ENCODE peak calls at places on chromosomes 3 and 15, in five cellular contexts. One of them, this sample, is unnamed.

GRCh38 chr3:127233371-127233770 is 40.4 kb downstream of the PRR23E start:
- DNase-seq in H1: no peak
- DNase-seq in HepG2: no peak
- DNase-seq in neural progenitor cell: peak
- DNase-seq in GM23248: peak
- DNase-seq in this sample: no peak

GRCh38 chr3:110789315-110789714 is 282.3 kb upstream of the NECTIN3 start:
- DNase-seq in H1: no peak
- DNase-seq in HepG2: no peak
- DNase-seq in neural progenitor cell: no peak
- DNase-seq in GM23248: peak
- DNase-seq in this sample: no peak

GRCh38 chr3:23646201-23646955 is 159.4 kb upstream of the UBE2E1 start:
- DNase-seq in H1: no peak
- DNase-seq in HepG2: no peak
- DNase-seq in neural progenitor cell: no peak
- DNase-seq in GM23248: no peak
- DNase-seq in this sample: no peak

GRCh38 chr3:197298858-197299854 is 744 bp upstream of the DLG1 start:
- DNase-seq in H1: no peak
- DNase-seq in HepG2: peak
- DNase-seq in neural progenitor cell: peak
- DNase-seq in GM23248: peak
- DNase-seq in this sample: peak

GRCh38 chr15:52348056-52348745 is 52.6 kb upstream of the MYO5C start:
- DNase-seq in H1: no peak
- DNase-seq in HepG2: no peak
- DNase-seq in neural progenitor cell: no peak
- DNase-seq in GM23248: peak
- DNase-seq in this sample: no peak

GRCh38 chr3:31833391-31834165 is 147.5 kb downstream of the OSBPL10 start:
- DNase-seq in H1: no peak
- DNase-seq in HepG2: no peak
- DNase-seq in neural progenitor cell: no peak
- DNase-seq in GM23248: no peak
- DNase-seq in this sample: no peak

GRCh38 chr3:71384393-71384792 is 199.1 kb downstream of the FOXP1 start:
- DNase-seq in H1: no peak
- DNase-seq in HepG2: no peak
- DNase-seq in neural progenitor cell: no peak
- DNase-seq in GM23248: no peak
- DNase-seq in this sample: no peak

GRCh38 chr3:9746330-9746729 is 3.4 kb upstream of the OGG1 start:
- DNase-seq in H1: no peak
- DNase-seq in HepG2: no peak
- DNase-seq in neural progenitor cell: no peak
- DNase-seq in GM23248: peak
- DNase-seq in this sample: peak

GRCh38 chr3:32432711-32433530 is 41.3 kb downstream of the CMTM7 start:
- DNase-seq in H1: no peak
- DNase-seq in HepG2: no peak
- DNase-seq in neural progenitor cell: no peak
- DNase-seq in GM23248: peak
- DNase-seq in this sample: no peak

GRCh38 chr3:194140520-194141414 is 4.8 kb downstream of the HES1 start:
- DNase-seq in H1: no peak
- DNase-seq in HepG2: peak
- DNase-seq in neural progenitor cell: peak
- DNase-seq in GM23248: peak
- DNase-seq in this sample: peak

GRCh38 chr3:194138732-194139084 is 2.8 kb downstream of the HES1 start:
- DNase-seq in H1: no peak
- DNase-seq in HepG2: no peak
- DNase-seq in neural progenitor cell: peak
- DNase-seq in GM23248: peak
- DNase-seq in this sample: no peak

GRCh38 chr3:194138098-194138474 is 2.1 kb downstream of the HES1 start:
- DNase-seq in H1: no peak
- DNase-seq in HepG2: no peak
- DNase-seq in neural progenitor cell: no peak
- DNase-seq in GM23248: no peak
- DNase-seq in this sample: peak

GRCh38 chr3:194139977-194140351 is 4.0 kb downstream of the HES1 start:
- DNase-seq in H1: no peak
- DNase-seq in HepG2: no peak
- DNase-seq in neural progenitor cell: no peak
- DNase-seq in GM23248: peak
- DNase-seq in this sample: no peak

GRCh38 chr3:194139085-194139976 is 3.4 kb downstream of the HES1 start:
- DNase-seq in H1: no peak
- DNase-seq in HepG2: peak
- DNase-seq in neural progenitor cell: peak
- DNase-seq in GM23248: peak
- DNase-seq in this sample: peak
- TF ChIP-seq EZH2 in H1: no peak
- TF ChIP-seq EZH2 in HepG2: no peak
- TF ChIP-seq EZH2 in neural progenitor cell: no peak
- TF ChIP-seq EZH2 in GM23248: no peak
- TF ChIP-seq EZH2 in this sample: no peak

GRCh38 chr15:89359471-89360293 is 25.1 kb upstream of the POLG start:
- DNase-seq in H1: no peak
- DNase-seq in HepG2: no peak
- DNase-seq in neural progenitor cell: peak
- DNase-seq in GM23248: no peak
- DNase-seq in this sample: no peak
- TF ChIP-seq EZH2 in H1: peak
- TF ChIP-seq EZH2 in HepG2: no peak
- TF ChIP-seq EZH2 in neural progenitor cell: peak
- TF ChIP-seq EZH2 in GM23248: peak
- TF ChIP-seq EZH2 in this sample: peak

DNA sequence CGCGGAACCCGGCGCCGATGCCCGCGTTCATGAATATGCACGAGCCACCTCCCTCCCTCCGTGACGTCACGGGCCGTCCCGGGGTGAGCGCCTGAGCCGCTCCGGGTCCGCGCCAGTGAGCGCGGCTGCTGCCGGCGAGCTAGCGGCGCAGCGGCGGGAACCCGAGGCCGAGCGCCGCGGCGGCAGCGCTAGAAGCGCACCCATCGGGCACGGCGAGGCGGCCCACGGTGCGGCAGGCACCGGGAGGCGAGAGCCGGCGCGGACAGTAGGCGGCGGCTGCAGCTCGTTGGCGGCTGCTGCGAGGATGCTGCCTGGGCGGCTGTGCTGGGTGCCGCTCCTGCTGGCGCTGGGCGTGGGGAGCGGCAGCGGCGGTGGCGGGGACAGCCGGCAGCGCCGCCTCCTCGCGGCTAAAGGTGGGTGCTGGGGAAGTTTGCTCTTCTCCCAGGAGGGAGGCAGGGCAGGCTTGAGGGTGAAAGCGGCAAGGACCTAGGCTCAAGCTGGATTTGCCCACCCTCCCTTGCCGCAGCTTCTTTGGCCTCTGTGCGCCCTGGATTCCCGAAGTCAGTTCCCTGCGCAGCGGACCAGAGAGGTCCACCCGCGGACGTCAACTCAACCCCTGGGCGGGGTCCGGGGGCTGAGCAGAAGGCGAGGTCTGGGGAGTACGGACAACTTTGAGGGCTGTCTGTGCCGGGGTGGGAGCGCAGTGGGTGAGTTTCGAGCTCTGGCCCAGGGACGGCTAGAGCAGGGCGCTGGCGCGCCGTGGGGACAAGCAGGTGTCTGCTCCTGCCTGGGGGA is at the start of gene CLSTN2:
- DNase-seq in H1: no peak
- DNase-seq in HepG2: no peak
- DNase-seq in neural progenitor cell: peak
- DNase-seq in GM23248: peak
- DNase-seq in this sample: no peak
- TF ChIP-seq EZH2 in H1: peak
- TF ChIP-seq EZH2 in HepG2: no peak
- TF ChIP-seq EZH2 in neural progenitor cell: peak
- TF ChIP-seq EZH2 in GM23248: no peak
- TF ChIP-seq EZH2 in this sample: peak

GRCh38 chr15:51093865-51094605 is 671 bp downstream of the TNFAIP8L3 start:
- DNase-seq in H1: no peak
- DNase-seq in HepG2: peak
- DNase-seq in neural progenitor cell: peak
- DNase-seq in GM23248: peak
- DNase-seq in this sample: peak
- TF ChIP-seq EZH2 in H1: peak
- TF ChIP-seq EZH2 in HepG2: no peak
- TF ChIP-seq EZH2 in neural progenitor cell: peak
- TF ChIP-seq EZH2 in GM23248: no peak
- TF ChIP-seq EZH2 in this sample: no peak

DNA sequence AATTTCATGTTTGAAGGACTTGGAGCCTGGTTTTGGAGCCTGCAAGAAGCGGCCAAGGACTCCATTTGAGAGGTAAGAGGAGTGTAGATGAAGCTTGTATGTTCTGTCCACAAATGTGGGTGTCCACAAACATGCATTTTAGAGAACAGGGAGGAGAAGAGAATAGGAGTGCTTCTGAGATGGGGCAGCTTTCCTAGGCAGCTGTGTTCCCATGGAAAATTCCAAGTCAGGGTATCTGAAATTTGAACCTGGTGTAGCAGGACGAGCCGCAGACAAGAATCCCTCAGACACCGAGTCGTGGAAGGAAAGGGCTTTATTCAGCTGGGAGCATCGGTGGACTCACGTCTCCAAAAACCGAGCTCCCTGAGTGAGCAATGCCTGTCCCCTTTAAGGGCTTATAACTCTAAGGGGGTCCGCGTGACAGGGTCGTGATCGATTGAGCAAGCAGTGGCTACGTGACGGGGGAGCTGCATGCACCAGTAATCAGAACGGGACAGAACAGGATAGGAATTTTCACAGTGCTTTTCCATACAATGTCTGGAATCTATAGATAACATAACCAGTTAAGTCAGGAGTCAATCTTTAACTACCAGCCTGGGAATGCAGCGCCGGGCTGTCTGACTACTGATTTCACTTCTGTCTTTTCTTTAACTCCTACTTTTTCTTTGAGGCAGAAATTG is 71.4 kb upstream of the WDR72 start:
- DNase-seq in H1: no peak
- DNase-seq in HepG2: peak
- DNase-seq in neural progenitor cell: no peak
- DNase-seq in GM23248: no peak
- DNase-seq in this sample: no peak
- TF ChIP-seq EZH2 in H1: no peak
- TF ChIP-seq EZH2 in HepG2: no peak
- TF ChIP-seq EZH2 in neural progenitor cell: no peak
- TF ChIP-seq EZH2 in GM23248: no peak
- TF ChIP-seq EZH2 in this sample: no peak

GRCh38 chr3:99442599-99442998 is 195.8 kb upstream of the COL8A1 start:
- DNase-seq in H1: no peak
- DNase-seq in HepG2: no peak
- DNase-seq in neural progenitor cell: no peak
- DNase-seq in GM23248: no peak
- DNase-seq in this sample: no peak

DNA sequence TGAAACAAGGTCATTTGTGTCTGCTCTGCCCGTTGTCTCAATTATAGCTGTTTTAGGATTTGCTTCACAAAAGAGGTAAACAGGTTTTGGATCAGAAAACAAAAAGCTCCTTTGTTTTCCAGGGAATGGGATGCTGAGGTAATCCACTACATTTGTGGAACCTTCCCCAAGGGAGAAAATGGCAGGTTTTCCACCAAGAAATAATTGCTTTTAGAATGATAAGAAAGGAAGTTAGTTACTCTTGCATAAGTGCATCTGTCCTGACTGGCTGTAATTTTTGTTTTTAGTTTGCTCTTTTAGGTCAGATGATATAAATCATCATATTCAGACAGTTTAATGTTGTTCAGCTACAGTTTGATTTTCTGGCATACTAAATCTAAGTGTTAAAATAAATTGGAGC is 198.5 kb upstream of the COL8A1 start:
- DNase-seq in H1: no peak
- DNase-seq in HepG2: no peak
- DNase-seq in neural progenitor cell: peak
- DNase-seq in GM23248: no peak
- DNase-seq in this sample: no peak
- TF ChIP-seq EZH2 in H1: no peak
- TF ChIP-seq EZH2 in HepG2: no peak
- TF ChIP-seq EZH2 in neural progenitor cell: no peak
- TF ChIP-seq EZH2 in GM23248: no peak
- TF ChIP-seq EZH2 in this sample: no peak

GRCh38 chr3:58532794-58533220 is 4.2 kb downstream of the ACOX2 start:
- DNase-seq in H1: peak
- DNase-seq in HepG2: peak
- DNase-seq in neural progenitor cell: peak
- DNase-seq in GM23248: peak
- DNase-seq in this sample: peak

GRCh38 chr3:58531555-58531954 is 5.4 kb downstream of the ACOX2 start:
- DNase-seq in H1: no peak
- DNase-seq in HepG2: no peak
- DNase-seq in neural progenitor cell: no peak
- DNase-seq in GM23248: no peak
- DNase-seq in this sample: no peak

GRCh38 chr3:58529516-58530353 is 7.3 kb downstream of the ACOX2 start:
- DNase-seq in H1: peak
- DNase-seq in HepG2: peak
- DNase-seq in neural progenitor cell: peak
- DNase-seq in GM23248: peak
- DNase-seq in this sample: peak

GRCh38 chr3:58530354-58530865 is 6.6 kb downstream of the ACOX2 start:
- DNase-seq in H1: no peak
- DNase-seq in HepG2: no peak
- DNase-seq in neural progenitor cell: no peak
- DNase-seq in GM23248: no peak
- DNase-seq in this sample: no peak

DNA sequence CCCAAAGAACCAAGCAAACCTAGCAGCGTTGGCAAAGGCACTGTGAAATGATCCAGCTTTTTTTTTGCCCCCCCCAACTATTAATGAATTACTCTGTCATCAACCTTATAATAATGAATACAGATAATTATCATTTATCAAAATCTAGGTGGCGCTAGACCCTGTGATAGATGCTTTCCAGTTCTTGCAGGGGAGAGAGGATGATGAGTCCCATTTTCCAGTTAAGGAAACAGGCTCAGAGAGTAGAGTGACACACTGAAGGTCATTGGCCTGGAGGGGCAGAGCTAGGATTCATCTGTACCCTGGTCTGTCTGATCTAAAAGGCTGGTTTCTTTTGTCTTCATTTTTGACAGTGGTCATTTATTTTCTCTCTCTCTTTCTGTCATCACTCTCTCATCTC is 5.0 kb downstream of the ACOX2 start:
- DNase-seq in H1: no peak
- DNase-seq in HepG2: no peak
- DNase-seq in neural progenitor cell: no peak
- DNase-seq in GM23248: peak
- DNase-seq in this sample: no peak
- TF ChIP-seq EZH2 in H1: no peak
- TF ChIP-seq EZH2 in HepG2: no peak
- TF ChIP-seq EZH2 in neural progenitor cell: no peak
- TF ChIP-seq EZH2 in GM23248: no peak
- TF ChIP-seq EZH2 in this sample: no peak

GRCh38 chr15:34754674-34755418 is at the start of gene GJD2:
- DNase-seq in H1: peak
- DNase-seq in HepG2: no peak
- DNase-seq in neural progenitor cell: peak
- DNase-seq in GM23248: peak
- DNase-seq in this sample: no peak
- TF ChIP-seq EZH2 in H1: peak
- TF ChIP-seq EZH2 in HepG2: no peak
- TF ChIP-seq EZH2 in neural progenitor cell: peak
- TF ChIP-seq EZH2 in GM23248: peak
- TF ChIP-seq EZH2 in this sample: peak

GRCh38 chr3:155744091-155744625 is 713 bp downstream of the PLCH1 start:
- DNase-seq in H1: no peak
- DNase-seq in HepG2: peak
- DNase-seq in neural progenitor cell: peak
- DNase-seq in GM23248: peak
- DNase-seq in this sample: no peak
- TF ChIP-seq EZH2 in H1: no peak
- TF ChIP-seq EZH2 in HepG2: no peak
- TF ChIP-seq EZH2 in neural progenitor cell: no peak
- TF ChIP-seq EZH2 in GM23248: no peak
- TF ChIP-seq EZH2 in this sample: no peak

This sample was measured in endothelial cell of umbilical vein.